ENCODE peak calls at places on chromosomes 12 and 14, in four cellular contexts. F, P, A and M are unnamed samples.

GRCh38 chr12:30067156-30067555 is 283.4 kb upstream of the TMTC1 start:
- DNase-seq in A (peak), P (no peak), F (no peak), M (peak)

GRCh38 chr12:131808744-131809371 is 19.3 kb upstream of the MMP17 start:
- DNase-seq in A (no peak), P (no peak), F (no peak), M (no peak)

GRCh38 chr14:33539918-33540357 is 410.9 kb downstream of the EGLN3 start:
- DNase-seq in F (no peak), A (no peak), P (no peak), M (no peak)

GRCh38 chr12:10140001-10140400 is 10.0 kb upstream of the CLEC7A start:
- DNase-seq in A (peak), F (peak), P (peak), M (peak)

GRCh38 chr14:87386453-87386980 is 606.5 kb downstream of the GALC start:
- DNase-seq in F (no peak), A (peak), P (no peak), M (peak)

GRCh38 chr12:121638298-121639202 is 12.2 kb downstream of the ORAI1 start:
- DNase-seq in P (no peak), F (no peak), A (no peak), M (no peak)

GRCh38 chr12:20369164-20370000 is 1.0 kb downstream of the PDE3A start:
- DNase-seq in P (no peak), F (peak), A (peak), M (peak)

GRCh38 chr12:2003676-2004112 is 563 bp downstream of the DCP1B start:
- DNase-seq in P (peak), F (no peak), A (peak), M (no peak)

GRCh38 chr14:49999216-49999761 is 106.4 kb downstream of the ARF6 start:
- DNase-seq in F (peak), P (peak), A (peak), M (peak)

GRCh38 chr14:39998114-39998513 is 565.9 kb upstream of the FBXO33 start:
- DNase-seq in A (no peak), F (no peak), P (no peak), M (no peak)

GRCh38 chr14:32826404-32827082 is 112.1 kb upstream of the NPAS3 start:
- DNase-seq in P (peak), F (peak), A (peak), M (no peak)

GRCh38 chr12:116194935-116195431 is 82.5 kb downstream of the MED13L start:
- DNase-seq in P (no peak), A (peak), F (no peak), M (no peak)

GRCh38 chr14:51211149-51211548 is 28.9 kb upstream of the TMX1 start:
- DNase-seq in A (no peak), F (peak), P (no peak), M (no peak)

GRCh38 chr12:116532986-116533342 is 26.2 kb upstream of the MAP1LC3B2 start:
- DNase-seq in F (no peak), P (no peak), A (no peak), M (no peak)

GRCh38 chr14:65750906-65751305 is 338.4 kb downstream of the FUT8 start:
- DNase-seq in F (no peak), A (no peak), P (no peak), M (no peak)

GRCh38 chr12:6899837-6900519 is 4.6 kb upstream of the LRRC23 start:
- DNase-seq in P (no peak), A (peak), F (peak), M (peak)

GRCh38 chr12:68106160-68106559 is 53.4 kb downstream of the IFNG start:
- DNase-seq in F (peak), P (peak), A (peak), M (peak)

GRCh38 chr12:3704512-3705348 is 48.2 kb downstream of the CRACR2A start:
- DNase-seq in A (no peak), F (peak), P (no peak), M (peak)

GRCh38 chr12:31965090-31965489 is 5.9 kb downstream of the RESF1 start:
- DNase-seq in F (no peak), P (no peak), A (peak), M (no peak)

GRCh38 chr14:85531594-85532391 is 1.8 kb downstream of the FLRT2 start:
- DNase-seq in P (peak), A (no peak), F (peak), M (peak)

GRCh38 chr12:111606651-111607232 is 7.6 kb upstream of the ATXN2 start:
- DNase-seq in A (no peak), P (no peak), F (no peak), M (no peak)